ENCODE peak calls at places on chromosomes 6 and 20, in five cellular contexts. K is activated naive CD4-positive, alpha-beta T cell treated with anti-CD3 and anti-CD28 coated beads for 36 hours; A is stimulated activated CD4-positive, alpha-beta T cell treated with anti-CD3 and anti-CD28 coated beads, Interleukin-15, amount 100 ng/mL, for 24 hours; N is iris pigment epithelial cell; Y is lung microvascular endothelial cell. P is an unnamed sample.

GRCh38 chr6:23498013-23498412 is 628.0 kb upstream of the NRSN1 start:
- DNase-seq in K (no peak), A (no peak), N (peak), Y (no peak), P (peak)

GRCh38 chr6:134517145-134517658 is 199.3 kb upstream of the SGK1 start:
- DNase-seq in K (peak), A (no peak), N (peak), Y (peak), P (peak)

GRCh38 chr6:122422003-122422402 is 22.6 kb downstream of the HSF2 start:
- DNase-seq in K (no peak), A (no peak), N (no peak), Y (no peak), P (no peak)

GRCh38 chr6:165695736-165696515 is 32.9 kb upstream of the PDE10A start:
- DNase-seq in K (no peak), A (no peak), N (no peak), Y (no peak), P (peak)

GRCh38 chr6:139381216-139381615 is 6.8 kb upstream of the CITED2 start:
- DNase-seq in K (no peak), A (no peak), N (peak), Y (no peak), P (no peak)

GRCh38 chr6:38739532-38739931 is 24.4 kb downstream of the DNAH8 start:
- DNase-seq in K (no peak), A (no peak), N (no peak), Y (peak), P (peak)

GRCh38 chr6:42068872-42069522 is 18.7 kb downstream of the TAF8 start:
- DNase-seq in K (no peak), A (no peak), N (no peak), Y (no peak), P (no peak)

GRCh38 chr6:30647802-30648460 is 998 bp downstream of the C6orf136 start:
- DNase-seq in K (peak), A (no peak), N (no peak), Y (no peak), P (no peak)

GRCh38 chr20:47354710-47355488 is 1.6 kb downstream of the ZMYND8 start:
- DNase-seq in K (peak), A (no peak), N (peak), Y (peak), P (peak)

GRCh38 chr6:142171351-142171750 is 24.3 kb downstream of the VTA1 start:
- DNase-seq in K (no peak), A (no peak), N (no peak), Y (no peak), P (no peak)

GRCh38 chr20:36624068-36624813 is 18.7 kb downstream of the RAB5IF start:
- DNase-seq in K (no peak), A (no peak), N (no peak), Y (no peak), P (peak)

GRCh38 chr20:41415191-41415590 is 48.6 kb upstream of the EMILIN3 start:
- DNase-seq in K (no peak), A (no peak), N (no peak), Y (no peak), P (no peak)

GRCh38 chr6:41895300-41896233 is at the start of gene USP49:
- DNase-seq in K (peak), A (peak), N (peak), Y (peak), P (peak)

GRCh38 chr6:113457156-113457555 is 400.0 kb upstream of the MARCKS start:
- DNase-seq in K (no peak), A (no peak), N (peak), Y (peak), P (peak)

GRCh38 chr6:169363590-169363989 is 109.9 kb upstream of the THBS2 start:
- DNase-seq in K (no peak), A (no peak), N (peak), Y (no peak), P (no peak)

GRCh38 chr6:152316024-152316423 is 321.1 kb downstream of the SYNE1 start:
- DNase-seq in K (no peak), A (no peak), N (peak), Y (peak), P (peak)

GRCh38 chr20:20837574-20838021 is 125.2 kb upstream of the RALGAPA2 start:
- DNase-seq in K (peak), A (peak), N (peak), Y (peak), P (peak)

GRCh38 chr6:106808758-106809157 is 165.8 kb downstream of the CD24 start:
- DNase-seq in K (no peak), A (no peak), N (no peak), Y (no peak), P (no peak)

GRCh38 chr20:10596726-10597125 is 77.1 kb downstream of the JAG1 start:
- DNase-seq in K (no peak), A (no peak), N (peak), Y (peak), P (peak)

GRCh38 chr20:62740286-62741141 is 31.9 kb downstream of the NTSR1 start:
- DNase-seq in K (peak), A (peak), N (peak), Y (peak), P (peak)

GRCh38 chr6:110534731-110535164 is 58.3 kb upstream of the SLC22A16 start:
- DNase-seq in K (no peak), A (no peak), N (peak), Y (peak), P (peak)

GRCh38 chr20:25017257-25017803 is 24.8 kb upstream of the APMAP start:
- DNase-seq in K (no peak), A (no peak), N (no peak), Y (no peak), P (no peak)

GRCh38 chr6:45619994-45620471 is 242.3 kb upstream of the SUPT3H start:
- DNase-seq in K (peak), A (peak), N (peak), Y (peak), P (peak)

GRCh38 chr6:142361765-142362540 is 60.1 kb downstream of the ADGRG6 start:
- DNase-seq in K (no peak), A (no peak), N (peak), Y (peak), P (peak)

GRCh38 chr20:63005862-63006564 is 751 bp downstream of the BHLHE23 start:
- DNase-seq in K (no peak), A (peak), N (peak), Y (peak), P (peak)

GRCh38 chr6:138765896-138766487 is 7.6 kb upstream of the CCDC28A start:
- DNase-seq in K (no peak), A (no peak), N (peak), Y (peak), P (peak)

GRCh38 chr6:23414204-23414501 is 711.9 kb upstream of the NRSN1 start:
- DNase-seq in K (no peak), A (no peak), N (peak), Y (no peak), P (peak)

P was measured in fibroblast of pulmonary artery.